ENCODE peak calls at places on chromosomes 6 and 20, in five cellular contexts. O is CD8-positive, alpha-beta memory T cell; F is AG04450; W is Panc1; E is cardiac muscle cell. P is an unnamed sample.

GRCh38 chr20:47318027-47318595 is 38.4 kb downstream of the ZMYND8 start:
- DNase-seq in O (no peak), F (no peak), W (no peak), E (peak), P (no peak)

GRCh38 chr6:20707166-20707485 is 172.9 kb downstream of the CDKAL1 start:
- DNase-seq in O (no peak), F (no peak), W (no peak), E (no peak), P (no peak)

GRCh38 chr6:132020138-132020551 is 69.0 kb upstream of the CCN2 start:
- DNase-seq in O (no peak), F (no peak), W (no peak), E (no peak), P (no peak)

GRCh38 chr20:64035066-64035932 is 683 bp upstream of the C20orf204 start:
- DNase-seq in O (peak), F (no peak), W (no peak), E (no peak), P (no peak)

GRCh38 chr20:37309941-37310590 is 20.6 kb downstream of the MANBAL start:
- DNase-seq in O (no peak), F (no peak), W (no peak), E (no peak), P (no peak)

GRCh38 chr6:15460110-15460727 is 202.6 kb downstream of the DTNBP1 start:
- DNase-seq in O (no peak), F (no peak), W (no peak), E (no peak), P (no peak)

GRCh38 chr6:70998148-70998547 is 41.3 kb upstream of the B3GAT2 start:
- DNase-seq in O (no peak), F (no peak), W (no peak), E (no peak), P (no peak)

GRCh38 chr6:14119764-14120163 is 2.2 kb downstream of the CD83 start:
- DNase-seq in O (no peak), F (no peak), W (no peak), E (no peak), P (no peak)

GRCh38 chr6:106825156-106825555 is 149.4 kb downstream of the CD24 start:
- DNase-seq in O (no peak), F (no peak), W (no peak), E (no peak), P (no peak)

GRCh38 chr20:13990465-13990864 is at the start of gene SEL1L2:
- DNase-seq in O (no peak), F (no peak), W (no peak), E (peak), P (no peak)

GRCh38 chr6:162856885-162857284 is 129.1 kb downstream of the PACRG start:
- DNase-seq in O (no peak), F (peak), W (peak), E (peak), P (no peak)

GRCh38 chr6:125745281-125746018 is 4.0 kb upstream of the HEY2 start:
- DNase-seq in O (no peak), F (no peak), W (no peak), E (peak), P (no peak)

GRCh38 chr6:111764238-111765182 is 108.7 kb downstream of the FYN start:
- DNase-seq in O (peak), F (no peak), W (no peak), E (peak), P (no peak)

GRCh38 chr6:1190361-1190760 is 121.5 kb upstream of the FOXQ1 start:
- DNase-seq in O (no peak), F (peak), W (peak), E (no peak), P (no peak)

GRCh38 chr20:52410182-52410647 is 218.6 kb upstream of the ZFP64 start:
- DNase-seq in O (peak), F (no peak), W (no peak), E (peak), P (peak)

GRCh38 chr20:59955131-59955796 is 3.0 kb upstream of the CDH26 start:
- DNase-seq in O (no peak), F (no peak), W (no peak), E (no peak), P (no peak)

GRCh38 chr6:149694926-149695325 is 23.0 kb downstream of the LATS1 start:
- DNase-seq in O (no peak), F (no peak), W (no peak), E (no peak), P (no peak)

GRCh38 chr6:16163535-16164300 is 34.8 kb downstream of the MYLIP start:
- DNase-seq in O (no peak), F (no peak), W (no peak), E (no peak), P (no peak)

GRCh38 chr20:33685328-33686007 is 717 bp downstream of the E2F1 start:
- DNase-seq in O (peak), F (no peak), W (no peak), E (no peak), P (peak)

GRCh38 chr6:159645659-159646058 is 47.4 kb downstream of the SOD2 start:
- DNase-seq in O (no peak), F (no peak), W (no peak), E (no peak), P (no peak)

GRCh38 chr6:81614292-81614691 is 138.2 kb downstream of the TENT5A start:
- DNase-seq in O (no peak), F (peak), W (no peak), E (peak), P (no peak)

GRCh38 chr20:60209048-60209447 is 250.8 kb downstream of the CDH26 start:
- DNase-seq in O (no peak), F (no peak), W (no peak), E (no peak), P (no peak)

GRCh38 chr6:157464653-157465535 is 83.9 kb downstream of the ZDHHC14 start:
- DNase-seq in O (no peak), F (no peak), W (no peak), E (no peak), P (no peak)

GRCh38 chr6:25959890-25960531 is 2.6 kb upstream of the TRIM38 start:
- DNase-seq in O (no peak), F (no peak), W (no peak), E (no peak), P (no peak)

GRCh38 chr6:111626446-111626845 is 20.8 kb upstream of the TRAF3IP2 start:
- DNase-seq in O (no peak), F (no peak), W (no peak), E (no peak), P (no peak)

GRCh38 chr6:168051648-168052047 is 27.4 kb downstream of the FRMD1 start:
- DNase-seq in O (no peak), F (no peak), W (no peak), E (no peak), P (no peak)

GRCh38 chr6:97958143-97958542 is 675.1 kb upstream of the MMS22L start:
- DNase-seq in O (no peak), F (no peak), W (no peak), E (no peak), P (no peak)

GRCh38 chr6:44921787-44922186 is 406.3 kb upstream of the RUNX2 start:
- DNase-seq in O (no peak), F (no peak), W (no peak), E (peak), P (no peak)

GRCh38 chr6:100281471-100281878 is 183.2 kb downstream of the SIM1 start:
- DNase-seq in O (no peak), F (no peak), W (no peak), E (peak), P (no peak)

GRCh38 chr6:14272111-14273085 is 154.8 kb downstream of the CD83 start:
- DNase-seq in O (no peak), F (no peak), W (no peak), E (no peak), P (no peak)

GRCh38 chr6:159595173-159595572 is 97.9 kb downstream of the SOD2 start:
- DNase-seq in O (no peak), F (no peak), W (peak), E (no peak), P (no peak)

GRCh38 chr6:31592396-31592771 is 422 bp downstream of the NCR3 start:
- DNase-seq in O (no peak), F (no peak), W (no peak), E (no peak), P (no peak)

GRCh38 chr20:45910670-45911485 is 1.1 kb downstream of the PLTP start:
- DNase-seq in O (peak), F (peak), W (no peak), E (peak), P (peak)

GRCh38 chr6:155089746-155090145 is 94.6 kb downstream of the TIAM2 start:
- DNase-seq in O (no peak), F (no peak), W (no peak), E (no peak), P (no peak)

GRCh38 chr6:154410619-154411044 is 54.0 kb upstream of the IPCEF1 start:
- DNase-seq in O (no peak), F (peak), W (peak), E (peak), P (no peak)

GRCh38 chr6:137738197-137738596 is 128.9 kb upstream of the TNFAIP3 start:
- DNase-seq in O (peak), F (no peak), W (no peak), E (no peak), P (no peak)

GRCh38 chr6:156269751-156270369 is 507.3 kb upstream of the ARID1B start:
- DNase-seq in O (no peak), F (no peak), W (no peak), E (no peak), P (no peak)

GRCh38 chr6:68108243-68108835 is 526.7 kb upstream of the ADGRB3 start:
- DNase-seq in O (no peak), F (peak), W (no peak), E (no peak), P (no peak)

GRCh38 chr6:56938634-56939294 is 16.1 kb upstream of the BEND6 start:
- DNase-seq in O (no peak), F (peak), W (peak), E (no peak), P (no peak)
- H3K27ac ChIP-seq in O (no peak), F (peak), W (peak), E (no peak), P (no peak)

GRCh38 chr6:108464506-108465084 is 96.1 kb upstream of the FOXO3 start:
- DNase-seq in O (no peak), F (no peak), W (no peak), E (no peak), P (no peak)

GRCh38 chr6:108468346-108468745 is 92.4 kb upstream of the FOXO3 start:
- DNase-seq in O (no peak), F (no peak), W (no peak), E (no peak), P (no peak)

DNA sequence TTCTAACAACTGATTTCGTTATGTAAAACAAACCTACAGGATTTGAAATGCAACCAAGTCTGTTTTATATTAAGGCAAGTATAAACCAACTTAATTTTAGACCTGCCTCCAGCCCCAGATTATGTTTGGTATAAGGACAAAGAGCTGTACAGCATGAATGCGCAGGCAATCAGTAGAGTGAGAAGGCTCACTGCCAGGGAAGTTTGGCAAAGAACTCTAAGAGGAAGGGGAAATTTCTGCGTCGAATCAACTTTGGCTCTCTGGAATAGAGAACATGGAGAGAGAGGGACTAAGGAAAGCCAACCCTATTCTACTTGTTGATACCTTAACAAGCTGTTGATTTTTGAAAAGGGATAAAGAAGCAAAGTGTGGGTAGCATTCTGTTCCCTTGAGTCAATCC is 96.9 kb upstream of the FOXO3 start:
- DNase-seq in O (no peak), F (no peak), W (no peak), E (no peak), P (no peak)
- H3K27ac ChIP-seq in O (no peak), F (no peak), W (no peak), E (no peak), P (no peak)

DNA sequence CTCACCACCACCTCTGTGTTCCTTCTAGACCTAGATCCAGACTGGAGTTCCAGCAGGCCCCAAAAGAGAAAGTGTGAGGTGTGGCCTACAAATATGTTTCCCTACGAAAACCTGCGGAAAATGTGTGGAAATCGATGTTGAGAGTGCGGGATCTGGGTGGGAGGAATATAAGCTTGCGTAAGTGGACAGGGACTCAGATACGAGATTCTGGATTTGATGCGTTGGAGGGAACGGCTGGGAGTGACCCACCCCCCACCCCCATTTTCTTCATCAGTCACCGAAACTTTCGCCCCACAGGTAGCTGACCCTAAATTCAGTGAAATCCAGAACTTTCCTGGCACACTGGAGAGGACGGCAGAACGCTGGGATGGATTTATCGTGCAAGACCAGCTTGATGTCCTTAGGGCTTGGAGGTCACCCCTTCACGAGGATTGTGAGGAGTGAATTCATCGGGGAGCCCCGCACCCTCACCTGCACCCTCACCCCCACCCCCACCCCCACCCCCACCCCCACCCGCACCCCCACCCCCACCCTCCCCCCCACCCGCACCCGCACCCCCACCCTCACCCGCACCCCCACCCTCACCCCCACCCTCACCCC is 13.2 kb upstream of the TCFL5 start:
- DNase-seq in O (no peak), F (no peak), W (no peak), E (no peak), P (no peak)
- H3K27ac ChIP-seq in O (peak), F (no peak), W (peak), E (no peak), P (no peak)

GRCh38 chr6:5132741-5133140 is 47.6 kb downstream of the PPP1R3G start:
- DNase-seq in O (no peak), F (peak), W (no peak), E (no peak), P (no peak)
- H3K27ac ChIP-seq in O (no peak), F (peak), W (no peak), E (no peak), P (no peak)

DNA sequence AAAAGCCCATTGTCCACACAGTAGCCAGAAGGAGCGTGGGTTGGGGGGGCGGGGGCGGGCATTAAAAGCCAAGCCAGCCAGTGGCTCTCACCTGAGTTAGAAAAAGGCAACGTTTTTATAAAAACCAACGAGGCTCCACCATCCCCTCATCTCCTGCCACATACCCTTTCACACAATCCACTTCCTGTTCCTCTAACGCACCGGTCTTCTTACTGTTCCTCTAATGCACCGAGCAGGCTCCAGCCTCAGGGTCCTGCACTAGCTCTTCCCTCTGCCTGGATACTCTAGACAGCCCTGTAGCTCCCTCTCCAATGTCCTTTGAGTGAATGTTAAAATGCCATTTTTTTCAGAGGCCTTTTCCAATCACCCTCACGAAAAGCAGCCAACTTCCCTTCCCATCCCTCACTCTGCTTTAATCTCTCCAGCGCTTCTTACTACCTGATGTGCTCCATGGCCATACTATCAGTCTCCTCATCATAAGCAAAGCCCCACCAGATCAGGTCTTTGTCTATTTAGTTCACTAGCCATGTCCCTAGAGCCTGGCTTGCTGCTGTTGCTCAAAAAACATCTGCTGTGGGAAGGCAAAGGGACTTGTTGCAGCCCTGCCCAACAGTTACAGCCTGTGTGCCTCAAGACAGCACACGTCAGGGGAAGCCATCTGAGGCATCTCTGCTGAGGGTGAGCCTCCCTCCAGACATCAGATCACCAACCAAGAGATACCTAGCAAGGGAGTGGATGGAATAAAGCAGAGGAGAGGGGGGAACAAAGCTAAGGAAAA is 4.0 kb downstream of the FKBP1A start:
- DNase-seq in O (no peak), F (no peak), W (no peak), E (no peak), P (peak)
- H3K27ac ChIP-seq in O (no peak), F (no peak), W (peak), E (no peak), P (peak)

GRCh38 chr20:57716893-57717292 is 7.1 kb upstream of the PMEPA1 start:
- DNase-seq in O (no peak), F (no peak), W (no peak), E (no peak), P (no peak)

GRCh38 chr20:57716202-57716601 is 6.4 kb upstream of the PMEPA1 start:
- DNase-seq in O (no peak), F (no peak), W (no peak), E (no peak), P (no peak)

GRCh38 chr20:57719951-57720350 is 10.1 kb upstream of the PMEPA1 start:
- DNase-seq in O (no peak), F (no peak), W (no peak), E (no peak), P (no peak)

GRCh38 chr20:57718490-57719009 is 8.7 kb upstream of the PMEPA1 start:
- DNase-seq in O (peak), F (peak), W (peak), E (peak), P (peak)

GRCh38 chr20:57717797-57718196 is 8.0 kb upstream of the PMEPA1 start:
- DNase-seq in O (no peak), F (no peak), W (no peak), E (no peak), P (no peak)
- H3K27ac ChIP-seq in O (no peak), F (no peak), W (peak), E (no peak), P (no peak)

GRCh38 chr6:7235712-7236311 is 77.2 kb downstream of the SSR1 start:
- DNase-seq in O (no peak), F (no peak), W (no peak), E (no peak), P (no peak)
- H3K27ac ChIP-seq in O (no peak), F (no peak), W (no peak), E (peak), P (no peak)

P was measured in naive thymus-derived CD4-positive, alpha-beta T cell.